ENCODE peak calls at places on chromosome 10, in five cellular contexts. Q, V, F, G and N are unnamed samples.

GRCh38 chr10:8544500-8544899 is 490.0 kb downstream of the GATA3 start:
- DNase-seq in G (no peak), F (no peak), Q (no peak), V (no peak), N (no peak)

GRCh38 chr10:52446391-52446790 is 132.3 kb downstream of the DKK1 start:
- DNase-seq in V (no peak), F (no peak), G (no peak), Q (peak), N (no peak)

GRCh38 chr10:90222372-90222771 is 521.0 kb downstream of the KIF20B start:
- DNase-seq in Q (peak), F (no peak), G (no peak), V (no peak), N (no peak)

GRCh38 chr10:114083040-114083439 is 39.4 kb downstream of the ADRB1 start:
- DNase-seq in G (no peak), F (no peak), Q (no peak), V (no peak), N (no peak)

GRCh38 chr10:116598326-116598725 is 7.6 kb downstream of the PNLIPRP1 start:
- DNase-seq in F (no peak), G (no peak), Q (no peak), V (no peak), N (no peak)

GRCh38 chr10:100739516-100740368 is 5.6 kb upstream of the PAX2 start:
- DNase-seq in Q (no peak), G (no peak), F (no peak), V (peak), N (peak)

GRCh38 chr10:5506246-5506645 is 6.9 kb upstream of the CALML5 start:
- DNase-seq in V (no peak), Q (no peak), F (no peak), G (no peak), N (no peak)

GRCh38 chr10:42934351-42934811 is 142.5 kb upstream of the RET start:
- DNase-seq in G (no peak), V (no peak), Q (no peak), F (no peak), N (no peak)

GRCh38 chr10:116324951-116325635 is 845 bp downstream of the CCDC172 start:
- DNase-seq in G (no peak), F (no peak), V (no peak), Q (no peak), N (no peak)

GRCh38 chr10:102935510-102935909 is 17.4 kb downstream of the CNNM2 start:
- DNase-seq in V (no peak), G (no peak), F (no peak), Q (no peak), N (no peak)

GRCh38 chr10:3924344-3924743 is 139.3 kb upstream of the KLF6 start:
- DNase-seq in G (no peak), Q (peak), F (peak), V (no peak), N (no peak)

GRCh38 chr10:34780818-34781380 is 34.2 kb downstream of the PARD3 start:
- DNase-seq in Q (peak), V (peak), F (no peak), G (no peak), N (peak)

GRCh38 chr10:22258471-22258870 is 40.7 kb upstream of the EBLN1 start:
- DNase-seq in Q (no peak), F (no peak), V (no peak), G (no peak), N (no peak)

GRCh38 chr10:70584941-70585544 is 17.5 kb downstream of the PRF1 start:
- DNase-seq in V (peak), G (no peak), F (no peak), Q (peak), N (no peak)

GRCh38 chr10:1596482-1596881 is 140.8 kb downstream of the ADARB2 start:
- DNase-seq in V (no peak), G (no peak), Q (no peak), F (no peak), N (no peak)

GRCh38 chr10:43944742-43945730 is 296.4 kb upstream of the ZNF32 start:
- DNase-seq in G (peak), Q (no peak), V (no peak), F (no peak), N (no peak)

GRCh38 chr10:80272793-80273522 is 16.5 kb downstream of the MAT1A start:
- DNase-seq in G (peak), F (no peak), Q (no peak), V (no peak), N (no peak)

GRCh38 chr10:124898493-124898892 is 43.4 kb upstream of the ZRANB1 start:
- DNase-seq in G (no peak), Q (no peak), F (no peak), V (no peak), N (peak)

GRCh38 chr10:79638318-79638717 is 27.6 kb downstream of the SFTPA1 start:
- DNase-seq in G (no peak), Q (no peak), F (no peak), V (no peak), N (no peak)

GRCh38 chr10:117175215-117175900 is 21.9 kb upstream of the KCNK18 start:
- DNase-seq in V (no peak), F (no peak), Q (no peak), G (no peak), N (peak)

GRCh38 chr10:51010977-51011376 is 63.3 kb upstream of the PRKG1 start:
- DNase-seq in V (peak), Q (peak), G (no peak), F (no peak), N (no peak)

GRCh38 chr10:18473424-18474110 is 177.8 kb downstream of the NSUN6 start:
- DNase-seq in F (no peak), Q (peak), G (no peak), V (no peak), N (no peak)

GRCh38 chr10:119625570-119626280 is 25.5 kb upstream of the BAG3 start:
- DNase-seq in G (no peak), V (no peak), Q (no peak), F (no peak), N (no peak)

GRCh38 chr10:58516118-58516517 is 3.4 kb downstream of the BICC1 start:
- DNase-seq in G (no peak), Q (peak), F (no peak), V (no peak), N (no peak)

GRCh38 chr10:50561266-50561665 is 62.5 kb downstream of the SGMS1 start:
- DNase-seq in Q (peak), F (peak), V (no peak), G (no peak), N (no peak)

GRCh38 chr10:72122221-72122620 is 33.9 kb upstream of the SPOCK2 start:
- DNase-seq in Q (no peak), V (no peak), G (no peak), F (no peak), N (no peak)

GRCh38 chr10:72952901-72953223 is 1.7 kb downstream of the PLA2G12B start:
- DNase-seq in F (no peak), Q (no peak), V (no peak), G (no peak), N (no peak)

GRCh38 chr10:103703941-103704919 is 151.1 kb downstream of the SH3PXD2A start:
- DNase-seq in F (no peak), Q (no peak), G (no peak), V (no peak), N (no peak)

GRCh38 chr10:102113261-102113955 is 6.8 kb downstream of the LDB1 start:
- DNase-seq in Q (no peak), F (no peak), G (no peak), V (no peak), N (no peak)

GRCh38 chr10:126702181-126702580 is 31.7 kb upstream of the C10orf90 start:
- DNase-seq in V (no peak), G (no peak), Q (peak), F (no peak), N (no peak)

DNA sequence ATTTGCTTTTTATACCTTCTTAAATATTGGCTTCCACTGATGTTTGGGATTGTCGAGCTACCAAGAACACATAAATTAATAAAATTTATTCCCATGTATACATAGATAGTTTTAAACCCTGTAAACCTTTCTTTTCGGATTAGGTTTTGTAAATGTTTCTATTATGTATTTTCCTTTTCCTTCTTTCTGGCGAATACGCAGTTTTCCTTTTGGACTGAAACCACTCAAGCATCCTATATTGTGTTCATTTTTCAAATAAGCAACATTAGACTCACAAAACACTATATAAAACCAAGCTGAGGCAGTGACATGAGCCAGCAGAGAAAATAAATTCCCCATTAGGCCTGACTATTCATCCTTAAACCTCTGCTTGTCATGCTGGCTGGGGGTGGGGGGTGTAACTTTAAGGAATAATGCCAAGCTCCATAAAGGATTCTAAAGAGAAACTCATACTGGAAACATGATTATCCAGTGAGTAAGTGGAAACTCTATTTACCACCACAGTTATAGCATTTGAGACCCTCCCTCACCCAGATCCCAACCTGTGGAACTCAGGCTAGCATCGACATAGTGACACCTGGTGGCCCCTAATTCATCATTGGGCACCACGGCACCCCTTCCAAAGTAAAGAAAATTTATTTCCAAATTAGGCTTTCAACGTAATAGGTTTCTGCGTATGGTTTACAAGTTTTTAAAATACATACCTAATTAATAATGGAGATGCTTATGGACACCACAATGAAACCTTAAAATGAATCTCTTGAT is 86.5 kb upstream of the CELF2 start:
- DNase-seq in Q (no peak), V (no peak), F (no peak), G (no peak), N (no peak)
- TF ChIP-seq CTCF in Q (no peak), V (no peak), F (no peak), G (no peak), N (no peak)

DNA sequence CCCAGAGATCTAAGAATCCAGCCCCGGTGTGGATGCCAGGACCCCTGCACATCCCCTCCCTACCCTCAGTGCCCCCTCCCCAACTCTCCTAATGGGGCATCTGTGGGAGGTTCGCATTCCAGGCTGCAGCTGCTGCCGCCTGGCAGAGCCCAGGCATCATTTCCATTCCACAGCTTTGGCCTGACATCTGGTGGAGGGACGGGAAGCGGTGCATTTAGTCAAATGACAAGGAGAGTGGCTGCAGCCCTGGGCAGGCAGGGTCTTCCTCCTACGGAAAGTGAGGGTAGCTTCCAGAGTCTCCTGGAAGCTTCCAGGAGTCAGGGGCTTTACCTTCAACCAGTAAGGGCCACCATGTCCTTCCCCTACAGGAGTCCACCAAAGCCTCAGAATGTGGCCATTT is 30.8 kb downstream of the PRLHR start:
- DNase-seq in V (peak), F (no peak), G (no peak), Q (peak), N (no peak)
- TF ChIP-seq CTCF in V (peak), F (no peak), G (no peak), Q (peak), N (peak)

GRCh38 chr10:15083674-15084501 is 4.7 kb downstream of the ACBD7 start:
- DNase-seq in F (no peak), Q (no peak), V (no peak), G (no peak), N (no peak)

GRCh38 chr10:15088428-15089261 is at the start of gene ACBD7:
- DNase-seq in Q (peak), V (peak), F (no peak), G (peak), N (peak)

GRCh38 chr10:15084502-15084922 is 4.1 kb downstream of the ACBD7 start:
- DNase-seq in V (no peak), Q (peak), G (no peak), F (peak), N (no peak)
- TF ChIP-seq CTCF in V (no peak), Q (peak), G (no peak), F (no peak), N (no peak)

GRCh38 chr10:105070249-105070648 is 429.2 kb downstream of the SORCS3 start:
- DNase-seq in V (no peak), G (no peak), F (no peak), Q (no peak), N (no peak)
- TF ChIP-seq CTCF in V (no peak), G (no peak), F (no peak), Q (no peak), N (no peak)

DNA sequence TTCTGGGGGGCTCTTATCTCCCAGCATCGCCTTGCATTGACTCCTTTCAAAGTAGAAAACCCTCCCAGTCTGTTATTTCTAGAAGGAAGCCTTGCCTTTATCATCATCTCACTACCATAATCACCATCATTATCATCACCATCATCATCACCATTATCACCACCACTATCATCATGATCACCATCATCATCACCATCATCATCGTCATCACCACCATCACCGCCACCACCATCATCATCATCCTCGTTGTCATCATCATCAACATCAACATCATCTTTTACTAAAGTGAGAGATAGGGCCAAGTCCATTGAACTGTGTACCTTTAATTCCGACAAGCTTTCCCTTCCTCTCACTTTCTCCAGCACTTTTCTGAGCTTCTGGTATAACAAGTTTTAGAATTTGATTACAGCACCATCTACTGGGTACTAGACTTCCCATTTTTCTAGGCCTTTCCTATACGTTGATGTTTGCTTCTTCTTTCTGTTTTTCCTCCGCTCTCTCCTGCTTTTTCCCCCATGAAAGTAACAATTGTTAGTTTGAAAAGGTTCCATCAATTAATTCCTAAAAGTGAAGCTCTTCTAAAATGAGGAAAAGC is 226.4 kb downstream of the BUB3 start:
- DNase-seq in Q (peak), G (no peak), F (no peak), V (no peak), N (no peak)
- TF ChIP-seq CTCF in Q (no peak), G (no peak), F (peak), V (no peak), N (peak)

DNA sequence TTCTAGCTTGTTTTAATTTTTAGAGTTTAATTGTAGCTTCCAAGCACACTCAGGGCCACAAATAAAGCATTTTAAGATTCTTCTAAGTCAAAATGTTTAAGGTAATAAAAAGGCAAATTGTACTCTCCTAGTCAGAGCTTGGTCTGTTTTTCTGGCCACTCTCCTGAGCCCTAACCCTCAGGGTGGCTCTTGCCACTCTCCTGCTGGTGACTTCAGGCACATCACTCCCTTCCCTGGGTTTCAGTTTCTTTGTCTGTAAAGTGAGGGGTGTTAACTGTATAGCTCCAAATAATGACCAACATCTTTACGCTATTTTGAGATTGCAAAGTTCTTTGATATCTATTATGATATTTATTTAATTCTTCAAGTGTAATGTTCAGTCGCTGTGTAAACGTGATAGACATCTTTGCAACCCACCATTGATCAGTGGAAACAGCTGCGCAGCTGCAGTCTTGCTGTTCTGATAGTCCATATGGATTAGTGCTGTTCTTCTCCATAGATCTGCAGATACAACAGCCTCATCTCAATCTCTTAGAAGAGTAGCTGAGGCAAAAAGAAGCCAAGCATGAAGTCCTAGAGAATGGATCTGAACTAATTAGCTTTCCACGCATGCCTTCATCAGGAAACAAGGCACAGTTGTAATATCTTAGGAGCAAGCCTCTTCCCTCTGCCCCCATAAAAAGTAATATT is 189.9 kb downstream of the PLPP4 start:
- DNase-seq in Q (no peak), F (no peak), V (no peak), G (no peak), N (no peak)
- TF ChIP-seq CTCF in Q (no peak), F (no peak), V (no peak), G (no peak), N (peak)

GRCh38 chr10:28410420-28411135 is 107.7 kb upstream of the MPP7 start:
- DNase-seq in Q (no peak), V (no peak), F (no peak), G (no peak), N (no peak)
- TF ChIP-seq CTCF in Q (no peak), V (no peak), F (no peak), G (no peak), N (peak)

DNA sequence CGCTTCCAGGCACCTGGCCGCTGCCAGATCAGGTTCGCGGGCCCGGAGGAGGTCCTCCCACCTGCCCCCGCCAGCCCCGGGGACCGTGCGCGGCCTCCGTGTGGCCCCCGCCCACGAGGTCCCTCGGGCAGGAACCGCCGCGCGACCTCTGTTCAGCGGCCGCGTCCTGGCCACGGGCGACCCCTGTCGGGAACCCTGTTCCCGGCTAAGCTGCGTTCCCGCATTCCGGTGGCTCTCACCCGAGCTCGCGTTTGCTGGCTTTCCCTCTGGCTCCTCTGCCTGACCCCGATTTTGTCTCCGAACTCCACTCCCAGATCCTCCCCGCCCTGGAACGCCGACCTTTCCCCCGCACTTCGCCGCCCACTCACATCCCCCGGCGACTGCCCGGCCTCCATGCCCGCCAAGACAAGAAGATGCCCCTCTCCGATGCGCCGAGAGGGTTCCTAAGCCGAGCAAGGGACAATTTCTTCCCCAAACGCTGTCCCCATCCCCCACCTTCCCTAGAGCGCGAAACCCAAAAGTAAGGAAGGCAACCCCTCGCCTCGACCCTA is 2.3 kb downstream of the SFMBT2 start:
- DNase-seq in G (no peak), V (peak), Q (peak), F (no peak), N (peak)
- TF ChIP-seq CTCF in G (no peak), V (peak), Q (peak), F (peak), N (peak)

GRCh38 chr10:132165416-132165980 is 21.2 kb upstream of the DPYSL4 start:
- DNase-seq in F (no peak), V (no peak), Q (no peak), G (no peak), N (no peak)

GRCh38 chr10:132168571-132169030 is 18.1 kb upstream of the DPYSL4 start:
- DNase-seq in F (no peak), Q (no peak), G (no peak), V (no peak), N (no peak)

GRCh38 chr10:132167976-132168375 is 18.8 kb upstream of the DPYSL4 start:
- DNase-seq in F (no peak), Q (no peak), V (no peak), G (no peak), N (no peak)

GRCh38 chr10:132166216-132166950 is 20.4 kb upstream of the DPYSL4 start:
- DNase-seq in G (no peak), Q (no peak), F (no peak), V (no peak), N (no peak)

DNA sequence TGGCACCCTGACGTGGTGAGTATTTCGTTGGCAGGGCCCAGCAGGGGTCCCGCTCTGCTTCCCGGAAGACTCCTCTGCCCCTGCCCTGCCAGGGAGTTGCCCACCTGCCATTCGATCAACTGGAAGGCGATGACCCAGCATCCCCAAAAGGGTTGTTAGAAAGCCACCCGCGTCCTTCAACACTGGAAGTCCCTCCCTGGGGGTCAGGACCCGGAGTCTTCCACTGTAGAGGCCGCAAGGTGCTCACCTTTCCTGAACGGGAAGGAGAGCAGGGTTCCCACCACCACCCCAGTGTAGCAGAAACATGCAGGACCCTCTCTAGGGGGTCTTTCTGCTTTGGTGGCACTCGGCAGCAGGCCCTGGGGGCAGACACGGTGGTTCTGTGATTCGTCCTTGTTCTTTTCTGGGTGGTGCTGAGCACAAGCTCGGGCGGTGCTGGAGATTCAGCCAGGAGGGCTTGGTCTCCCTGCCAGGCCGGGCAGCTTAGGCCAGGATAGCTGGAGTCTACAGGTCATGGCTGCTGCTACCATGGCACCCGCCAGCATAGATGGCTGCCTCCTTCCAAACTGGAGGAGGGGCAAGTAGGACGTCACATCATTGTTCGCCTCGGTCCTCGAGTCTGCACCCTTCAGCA is 19.6 kb upstream of the DPYSL4 start:
- DNase-seq in V (no peak), F (no peak), G (no peak), Q (no peak), N (no peak)
- TF ChIP-seq CTCF in V (no peak), F (no peak), G (no peak), Q (no peak), N (no peak)